ENCODE peak calls at places on chromosome 16, in four cellular contexts. One of them, this sample, is unnamed.
A peak's percentile ranks its signal among the peaks of the same experiment; 100 is the strongest.

GRCh38 chr16:68640972-68641371 is 4.1 kb upstream of the CDH3 start:
- DNase-seq in HCEC 1CT: no peak
- DNase-seq in psoas muscle: no peak
- DNase-seq in stomach: peak; percentile 29
- DNase-seq in this sample: no peak

GRCh38 chr16:1794908-1795666 is 1.6 kb upstream of the IGFALS start:
- DNase-seq in HCEC 1CT: no peak
- DNase-seq in psoas muscle: no peak
- DNase-seq in stomach: no peak
- DNase-seq in this sample: no peak

GRCh38 chr16:8241408-8241807 is 348.9 kb downstream of the TMEM114 start:
- DNase-seq in HCEC 1CT: no peak
- DNase-seq in psoas muscle: no peak
- DNase-seq in stomach: no peak
- DNase-seq in this sample: no peak

GRCh38 chr16:83926726-83927397 is 26.2 kb upstream of the OSGIN1 start:
- DNase-seq in HCEC 1CT: peak; percentile 43
- DNase-seq in psoas muscle: peak; percentile 77
- DNase-seq in stomach: peak; percentile 85
- DNase-seq in this sample: peak; percentile 82

GRCh38 chr16:86823895-86824671 is 245.7 kb downstream of the FOXL1 start:
- DNase-seq in HCEC 1CT: no peak
- DNase-seq in psoas muscle: no peak
- DNase-seq in stomach: no peak
- DNase-seq in this sample: no peak

GRCh38 chr16:73017321-73017720 is 30.6 kb downstream of the ZFHX3 start:
- DNase-seq in HCEC 1CT: no peak
- DNase-seq in psoas muscle: no peak
- DNase-seq in stomach: peak; percentile 37
- DNase-seq in this sample: no peak

GRCh38 chr16:87662254-87663204 is 60.2 kb downstream of the JPH3 start:
- DNase-seq in HCEC 1CT: no peak
- DNase-seq in psoas muscle: no peak
- DNase-seq in stomach: no peak
- DNase-seq in this sample: no peak

GRCh38 chr16:78638371-78638770 is 538.9 kb downstream of the WWOX start:
- DNase-seq in HCEC 1CT: no peak
- DNase-seq in psoas muscle: no peak
- DNase-seq in stomach: no peak
- DNase-seq in this sample: no peak

GRCh38 chr16:47037746-47038458 is 64.4 kb upstream of the DNAJA2 start:
- DNase-seq in HCEC 1CT: peak; percentile 58
- DNase-seq in psoas muscle: peak; percentile 91
- DNase-seq in stomach: peak; percentile 92
- DNase-seq in this sample: peak; percentile 61

GRCh38 chr16:50837324-50837723 is 95.4 kb downstream of the CYLD start:
- DNase-seq in HCEC 1CT: no peak
- DNase-seq in psoas muscle: no peak
- DNase-seq in stomach: no peak
- DNase-seq in this sample: no peak

GRCh38 chr16:67169642-67170167 is 633 bp upstream of the NOL3 start:
- DNase-seq in HCEC 1CT: no peak
- DNase-seq in psoas muscle: no peak
- DNase-seq in stomach: no peak
- DNase-seq in this sample: peak; percentile 54

GRCh38 chr16:3183445-3184139 is 4.4 kb upstream of the OR1F1 start:
- DNase-seq in HCEC 1CT: no peak
- DNase-seq in psoas muscle: no peak
- DNase-seq in stomach: no peak
- DNase-seq in this sample: no peak

GRCh38 chr16:84053237-84053636 is 10.6 kb upstream of the SLC38A8 start:
- DNase-seq in HCEC 1CT: no peak
- DNase-seq in psoas muscle: no peak
- DNase-seq in stomach: no peak
- DNase-seq in this sample: no peak

GRCh38 chr16:84013787-84014569 is 28.6 kb downstream of the SLC38A8 start:
- DNase-seq in HCEC 1CT: peak; percentile 22
- DNase-seq in psoas muscle: no peak
- DNase-seq in stomach: peak; percentile 91
- DNase-seq in this sample: peak; percentile 94

GRCh38 chr16:87186876-87187533 is 130.2 kb downstream of the C16orf95 start:
- DNase-seq in HCEC 1CT: no peak
- DNase-seq in psoas muscle: no peak
- DNase-seq in stomach: no peak
- DNase-seq in this sample: no peak

GRCh38 chr16:47787695-47788094 is 326.6 kb downstream of the PHKB start:
- DNase-seq in HCEC 1CT: no peak
- DNase-seq in psoas muscle: no peak
- DNase-seq in stomach: no peak
- DNase-seq in this sample: no peak

GRCh38 chr16:48434653-48435318 is 49.6 kb upstream of the SIAH1 start:
- DNase-seq in HCEC 1CT: peak; percentile 45
- DNase-seq in psoas muscle: no peak
- DNase-seq in stomach: no peak
- DNase-seq in this sample: no peak

GRCh38 chr16:10868562-10869469 is 8.2 kb upstream of the CIITA start:
- DNase-seq in HCEC 1CT: no peak
- DNase-seq in psoas muscle: no peak
- DNase-seq in stomach: no peak
- DNase-seq in this sample: no peak

GRCh38 chr16:35210681-35211433 is 1751.4 kb downstream of the TP53TG3F start:
- DNase-seq in HCEC 1CT: no peak
- DNase-seq in psoas muscle: no peak
- DNase-seq in stomach: no peak
- DNase-seq in this sample: no peak

GRCh38 chr16:11151156-11151904 is 104.7 kb downstream of the SOCS1 start:
- DNase-seq in HCEC 1CT: no peak
- DNase-seq in psoas muscle: no peak
- DNase-seq in stomach: no peak
- DNase-seq in this sample: no peak

GRCh38 chr16:89006036-89006752 is 29.2 kb upstream of the CBFA2T3 start:
- DNase-seq in HCEC 1CT: no peak
- DNase-seq in psoas muscle: peak; percentile 4
- DNase-seq in stomach: no peak
- DNase-seq in this sample: no peak

GRCh38 chr16:68756250-68757051 is 19.4 kb downstream of the CDH1 start:
- DNase-seq in HCEC 1CT: no peak
- DNase-seq in psoas muscle: no peak
- DNase-seq in stomach: peak; percentile 70
- DNase-seq in this sample: no peak

GRCh38 chr16:87715658-87716057 is 50.1 kb downstream of the KLHDC4 start:
- DNase-seq in HCEC 1CT: no peak
- DNase-seq in psoas muscle: no peak
- DNase-seq in stomach: no peak
- DNase-seq in this sample: no peak

GRCh38 chr16:63976345-63976744 is 1145.5 kb downstream of the CDH11 start:
- DNase-seq in HCEC 1CT: no peak
- DNase-seq in psoas muscle: no peak
- DNase-seq in stomach: no peak
- DNase-seq in this sample: no peak

GRCh38 chr16:83973581-83974385 is 5.7 kb downstream of the NECAB2 start:
- DNase-seq in HCEC 1CT: no peak
- DNase-seq in psoas muscle: no peak
- DNase-seq in stomach: no peak
- DNase-seq in this sample: no peak

GRCh38 chr16:85416267-85417109 is 196.6 kb upstream of the GSE1 start:
- DNase-seq in HCEC 1CT: no peak
- DNase-seq in psoas muscle: peak; percentile 67
- DNase-seq in stomach: peak; percentile 88
- DNase-seq in this sample: peak; percentile 61

This sample was measured in HepG2.